ENCODE peak calls at places on chromosomes 1 and 21, in six cellular contexts. L is hypothalamus, A is SW 1271, X is Caco-2, W is choroid plexus epithelial cell, E is GM12865. P is an unnamed sample.

GRCh38 chr21:36693144-36694040 is 5.5 kb upstream of the SIM2 start:
- DNase-seq in W (no peak), E (no peak), A (no peak), L (no peak), X (no peak), P (no peak)

GRCh38 chr1:1507305-1507704 is 4.7 kb upstream of the ATAD3A start:
- DNase-seq in A (no peak), X (no peak), L (no peak), E (no peak), W (no peak), P (no peak)

GRCh38 chr1:224660074-224660473 is 44.0 kb downstream of the CNIH3 start:
- DNase-seq in E (no peak), A (no peak), L (no peak), W (no peak), X (no peak), P (no peak)

GRCh38 chr1:55519937-55520683 is 304.9 kb upstream of the USP24 start:
- DNase-seq in X (no peak), W (peak), E (no peak), A (no peak), L (no peak), P (no peak)

GRCh38 chr1:150881331-150882070 is 5.1 kb upstream of the ARNT start:
- DNase-seq in X (no peak), L (no peak), E (no peak), W (peak), A (no peak), P (peak)

GRCh38 chr1:61202854-61203603 is 120.7 kb downstream of the NFIA start:
- DNase-seq in E (no peak), X (no peak), W (peak), A (no peak), L (no peak), P (no peak)

GRCh38 chr21:39189857-39190604 is 6.8 kb upstream of the PSMG1 start:
- DNase-seq in X (no peak), L (no peak), E (no peak), A (no peak), W (peak), P (peak)

GRCh38 chr1:19563336-19564097 is 78.2 kb upstream of the CAPZB start:
- DNase-seq in X (no peak), L (no peak), A (no peak), E (no peak), W (peak), P (no peak)

GRCh38 chr1:37085393-37085792 is 51.1 kb upstream of the GRIK3 start:
- DNase-seq in A (no peak), W (no peak), X (no peak), E (peak), L (no peak), P (no peak)

GRCh38 chr1:4796161-4796998 is 142.0 kb downstream of the AJAP1 start:
- DNase-seq in A (no peak), X (no peak), W (no peak), L (no peak), E (peak), P (no peak)

GRCh38 chr21:36395353-36396111 is 10.3 kb downstream of the CHAF1B start:
- DNase-seq in X (no peak), A (no peak), W (no peak), L (no peak), E (no peak), P (no peak)

P was measured in RKO.